ENCODE peak calls at places on chromosomes 13 and 19, in ten cellular contexts. P is AG04449; D is cardiac fibroblast; Y is fibroblast of pulmonary artery; O is activated effector memory CD4-positive, alpha-beta T cell treated with Interleukin-2 at 50 U/mL for 16 hours; S is T-cell; N is stimulated activated CD4-positive, alpha-beta T cell treated with anti-CD3 and anti-CD28 coated beads, Interleukin-15, amount 100 ng/mL, for 1 hour; A is CD8-positive, alpha-beta T cell; L is naive thymus-derived CD8-positive, alpha-beta T cell; I is RWPE1. F is an unnamed sample.
A peak's percentile ranks its signal among the peaks of the same experiment; 100 is the strongest.

GRCh38 chr19:33192010-33192409 is 2.1 kb upstream of the LRP3 start:
- DNase-seq in S (no peak), Y (no peak), N (no peak), P (no peak), D (no peak), L (no peak), A (no peak), O (no peak), I (no peak), F (no peak)

GRCh38 chr19:56969726-56970125 is 129.2 kb upstream of the PEG3 start:
- DNase-seq in L (no peak), P (no peak), O (no peak), I (no peak), A (no peak), S (no peak), N (no peak), D (no peak), Y (no peak), F (peak; percentile 81)

GRCh38 chr19:28603453-28603852 is 609.5 kb downstream of the UQCRFS1 start:
- DNase-seq in A (no peak), O (no peak), S (no peak), D (no peak), P (no peak), Y (no peak), I (no peak), N (no peak), L (no peak), F (no peak)

GRCh38 chr13:47252627-47253026 is 355.8 kb upstream of the HTR2A start:
- DNase-seq in D (peak; percentile 15), L (no peak), N (no peak), I (no peak), S (no peak), O (no peak), A (no peak), Y (peak; percentile 14), P (no peak), F (no peak)

GRCh38 chr13:40187836-40188591 is 478.4 kb downstream of the FOXO1 start:
- DNase-seq in Y (no peak), L (peak; percentile 45), N (peak; percentile 16), I (no peak), D (no peak), A (peak; percentile 80), P (no peak), O (peak; percentile 46), S (peak; percentile 46), F (no peak)

GRCh38 chr13:42486711-42487198 is 87.2 kb upstream of the TNFSF11 start:
- DNase-seq in O (no peak), P (peak; percentile 34), D (peak; percentile 92), L (no peak), N (no peak), S (no peak), I (peak; percentile 90), Y (peak; percentile 81), A (no peak), F (no peak)

GRCh38 chr13:113855931-113856715 is 7.8 kb downstream of the GAS6 start:
- DNase-seq in L (no peak), S (no peak), Y (no peak), P (no peak), O (no peak), N (no peak), A (peak; percentile 37), D (no peak), I (no peak), F (no peak)

GRCh38 chr13:44417876-44418275 is 44.3 kb downstream of the SERP2 start:
- DNase-seq in O (no peak), N (no peak), P (no peak), A (no peak), L (no peak), Y (no peak), D (no peak), I (no peak), S (no peak), F (no peak)

GRCh38 chr19:44782729-44783128 is 5.0 kb downstream of the CBLC start:
- DNase-seq in N (no peak), O (no peak), D (no peak), A (no peak), Y (no peak), P (no peak), I (no peak), L (no peak), S (no peak), F (no peak)

GRCh38 chr19:2351591-2351990 is 8.5 kb upstream of the TMPRSS9 start:
- DNase-seq in D (no peak), I (no peak), N (no peak), S (no peak), O (no peak), Y (no peak), P (no peak), A (no peak), L (no peak), F (no peak)

GRCh38 chr19:54203151-54203611 is 2.5 kb downstream of the RPS9 start:
- DNase-seq in O (no peak), Y (no peak), I (no peak), N (no peak), A (no peak), L (no peak), D (no peak), P (no peak), S (no peak), F (no peak)